ENCODE peak calls at places on chromosomes 2 and 18, in five cellular contexts. One of them, this sample, is unnamed.
A peak's percentile ranks its signal among the peaks of the same experiment; 100 is the strongest.

GRCh38 chr2:3210257-3210656 is 167.4 kb downstream of the EIPR1 start:
- DNase-seq in H9: no peak
- DNase-seq in IMR-90: no peak
- DNase-seq in H1: no peak
- DNase-seq in neuronal stem cell: no peak
- DNase-seq in this sample: no peak

GRCh38 chr2:140861666-140862065 is 1269.2 kb downstream of the LRP1B start:
- DNase-seq in H9: no peak
- DNase-seq in IMR-90: no peak
- DNase-seq in neuronal stem cell: no peak
- DNase-seq in H1: no peak
- DNase-seq in this sample: no peak

GRCh38 chr2:31233216-31233615 is 736 bp upstream of the EHD3 start:
- DNase-seq in H1: peak; percentile 38
- DNase-seq in H9: peak; percentile 20
- DNase-seq in IMR-90: no peak
- DNase-seq in neuronal stem cell: no peak
- DNase-seq in this sample: peak; percentile 24

GRCh38 chr2:113894156-113894743 is 4.4 kb downstream of the ACTR3 start:
- DNase-seq in neuronal stem cell: no peak
- DNase-seq in H1: no peak
- DNase-seq in H9: no peak
- DNase-seq in IMR-90: peak; percentile 93
- DNase-seq in this sample: peak; percentile 81

GRCh38 chr2:67002618-67003371 is 394.3 kb upstream of the ETAA1 start:
- DNase-seq in H9: no peak
- DNase-seq in neuronal stem cell: no peak
- DNase-seq in IMR-90: no peak
- DNase-seq in H1: no peak
- DNase-seq in this sample: no peak

GRCh38 chr2:10947005-10947440 is 35.3 kb downstream of the KCNF1 start:
- DNase-seq in H1: no peak
- DNase-seq in H9: no peak
- DNase-seq in IMR-90: peak; percentile 51
- DNase-seq in neuronal stem cell: no peak
- DNase-seq in this sample: peak; percentile 50

GRCh38 chr2:123993728-123994323 is 31.3 kb upstream of the CNTNAP5 start:
- DNase-seq in H1: peak; percentile 53
- DNase-seq in IMR-90: no peak
- DNase-seq in neuronal stem cell: peak; percentile 23
- DNase-seq in H9: peak; percentile 59
- DNase-seq in this sample: peak; percentile 30

GRCh38 chr2:135742307-135742838 is 718 bp downstream of the UBXN4 start:
- DNase-seq in H9: peak; percentile 38
- DNase-seq in IMR-90: peak; percentile 64
- DNase-seq in neuronal stem cell: peak; percentile 48
- DNase-seq in H1: no peak
- DNase-seq in this sample: peak; percentile 80

GRCh38 chr18:55381277-55381676 is 206.7 kb downstream of the TCF4 start:
- DNase-seq in H9: no peak
- DNase-seq in neuronal stem cell: no peak
- DNase-seq in H1: no peak
- DNase-seq in IMR-90: peak; percentile 89
- DNase-seq in this sample: peak; percentile 93

GRCh38 chr18:28729321-28729720 is 552.4 kb upstream of the CDH2 start:
- DNase-seq in IMR-90: peak; percentile 45
- DNase-seq in neuronal stem cell: no peak
- DNase-seq in H1: no peak
- DNase-seq in H9: no peak
- DNase-seq in this sample: no peak

GRCh38 chr2:156405586-156405985 is 30.6 kb upstream of the GPD2 start:
- DNase-seq in IMR-90: peak; percentile 16
- DNase-seq in H9: no peak
- DNase-seq in H1: no peak
- DNase-seq in neuronal stem cell: no peak
- DNase-seq in this sample: peak; percentile 43

GRCh38 chr18:73164430-73164829 is 296.6 kb upstream of the NETO1 start:
- DNase-seq in H1: no peak
- DNase-seq in IMR-90: no peak
- DNase-seq in neuronal stem cell: no peak
- DNase-seq in H9: no peak
- DNase-seq in this sample: no peak

GRCh38 chr2:232482301-232483238 is 5.1 kb downstream of the ECEL1 start:
- DNase-seq in H9: peak; percentile 19
- DNase-seq in neuronal stem cell: no peak
- DNase-seq in H1: no peak
- DNase-seq in IMR-90: no peak
- DNase-seq in this sample: no peak

GRCh38 chr2:14189929-14190328 is 442.6 kb upstream of the LRATD1 start:
- DNase-seq in neuronal stem cell: no peak
- DNase-seq in H1: no peak
- DNase-seq in IMR-90: peak; percentile 0
- DNase-seq in H9: no peak
- DNase-seq in this sample: no peak

GRCh38 chr2:120934891-120935338 is 199.2 kb downstream of the GLI2 start:
- DNase-seq in H1: no peak
- DNase-seq in H9: no peak
- DNase-seq in neuronal stem cell: no peak
- DNase-seq in IMR-90: peak; percentile 94
- DNase-seq in this sample: peak; percentile 97

GRCh38 chr2:241157841-241158545 is 7.7 kb downstream of the PPP1R7 start:
- DNase-seq in neuronal stem cell: no peak
- DNase-seq in H1: no peak
- DNase-seq in IMR-90: peak; percentile 71
- DNase-seq in H9: no peak
- DNase-seq in this sample: peak; percentile 20

GRCh38 chr2:24304098-24304497 is 56.2 kb downstream of the ITSN2 start:
- DNase-seq in neuronal stem cell: no peak
- DNase-seq in H9: no peak
- DNase-seq in IMR-90: peak; percentile 97
- DNase-seq in H1: no peak
- DNase-seq in this sample: peak; percentile 54

GRCh38 chr2:199692489-199692888 is 158.5 kb downstream of the FTCDNL1 start:
- DNase-seq in neuronal stem cell: no peak
- DNase-seq in IMR-90: no peak
- DNase-seq in H9: no peak
- DNase-seq in H1: no peak
- DNase-seq in this sample: peak; percentile 24

DNA sequence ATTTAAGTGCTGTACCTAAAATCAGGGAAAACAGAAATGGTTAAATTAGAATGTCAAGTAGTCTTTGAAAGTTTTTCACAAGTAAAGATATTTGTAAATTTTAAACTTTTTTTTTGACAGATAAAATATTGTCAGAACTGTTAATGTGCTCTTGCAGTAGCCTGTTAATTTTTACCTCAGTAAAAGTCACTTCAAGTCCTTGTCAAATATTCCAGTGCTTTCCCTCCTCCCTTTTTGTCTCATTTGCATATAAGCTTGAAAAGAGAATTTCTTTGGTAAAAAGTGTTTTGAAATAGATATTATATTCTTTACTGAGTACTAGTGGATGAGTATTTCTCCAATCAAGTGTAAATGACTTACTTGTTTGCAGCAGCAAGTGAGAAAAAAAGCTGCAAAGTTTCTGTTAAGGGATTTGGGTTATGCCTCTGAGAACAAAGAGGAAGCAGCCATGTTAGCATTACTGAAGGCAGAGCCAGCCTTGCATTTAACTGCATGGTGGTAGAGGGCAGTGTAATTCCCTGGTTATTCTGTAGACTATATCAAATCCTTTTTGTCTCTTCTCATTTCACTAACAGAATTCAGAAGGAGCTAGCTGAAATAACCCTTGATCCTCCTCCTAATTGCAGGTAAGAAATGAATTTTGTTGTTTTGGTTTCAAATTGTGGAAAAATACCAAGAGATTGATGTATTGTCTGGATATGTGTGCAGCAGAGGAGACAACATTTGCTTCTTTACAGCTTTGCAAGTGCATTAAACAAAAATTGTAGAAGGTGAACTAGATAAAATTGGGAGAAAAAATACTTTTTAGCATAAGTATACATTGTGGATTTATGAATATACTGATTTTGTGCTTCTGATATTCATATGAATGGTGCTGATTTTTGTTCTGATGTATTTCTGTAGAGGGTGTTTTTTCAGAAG is 3.3 kb downstream of the UBE2E3 start:
- DNase-seq in H9: no peak
- DNase-seq in H1: no peak
- DNase-seq in neuronal stem cell: peak; percentile 41
- DNase-seq in IMR-90: peak; percentile 69
- DNase-seq in this sample: peak; percentile 76
- H2BK15ac ChIP-seq in H9: no peak overlapping the region
- H2BK15ac ChIP-seq in H1: no peak overlapping the region
- H2BK15ac ChIP-seq in neuronal stem cell: no peak overlapping the region
- H2BK15ac ChIP-seq in IMR-90: no peak overlapping the region
- H2BK15ac ChIP-seq in this sample: no peak overlapping the region

GRCh38 chr2:236521556-236521955 is 48.1 kb upstream of the ACKR3 start:
- DNase-seq in H1: no peak
- DNase-seq in neuronal stem cell: no peak
- DNase-seq in IMR-90: no peak
- DNase-seq in H9: no peak
- DNase-seq in this sample: no peak

GRCh38 chr2:236516708-236517107 is 52.9 kb upstream of the ACKR3 start:
- DNase-seq in H9: no peak
- DNase-seq in neuronal stem cell: no peak
- DNase-seq in H1: no peak
- DNase-seq in IMR-90: no peak
- DNase-seq in this sample: no peak

GRCh38 chr2:236512267-236512666 is 57.4 kb upstream of the ACKR3 start:
- DNase-seq in H9: no peak
- DNase-seq in neuronal stem cell: no peak
- DNase-seq in H1: no peak
- DNase-seq in IMR-90: no peak
- DNase-seq in this sample: no peak

GRCh38 chr2:236512902-236513433 is 56.7 kb upstream of the ACKR3 start:
- DNase-seq in neuronal stem cell: peak; percentile 23
- DNase-seq in H1: peak; percentile 70
- DNase-seq in H9: peak; percentile 84
- DNase-seq in IMR-90: peak; percentile 34
- DNase-seq in this sample: peak; percentile 58

DNA sequence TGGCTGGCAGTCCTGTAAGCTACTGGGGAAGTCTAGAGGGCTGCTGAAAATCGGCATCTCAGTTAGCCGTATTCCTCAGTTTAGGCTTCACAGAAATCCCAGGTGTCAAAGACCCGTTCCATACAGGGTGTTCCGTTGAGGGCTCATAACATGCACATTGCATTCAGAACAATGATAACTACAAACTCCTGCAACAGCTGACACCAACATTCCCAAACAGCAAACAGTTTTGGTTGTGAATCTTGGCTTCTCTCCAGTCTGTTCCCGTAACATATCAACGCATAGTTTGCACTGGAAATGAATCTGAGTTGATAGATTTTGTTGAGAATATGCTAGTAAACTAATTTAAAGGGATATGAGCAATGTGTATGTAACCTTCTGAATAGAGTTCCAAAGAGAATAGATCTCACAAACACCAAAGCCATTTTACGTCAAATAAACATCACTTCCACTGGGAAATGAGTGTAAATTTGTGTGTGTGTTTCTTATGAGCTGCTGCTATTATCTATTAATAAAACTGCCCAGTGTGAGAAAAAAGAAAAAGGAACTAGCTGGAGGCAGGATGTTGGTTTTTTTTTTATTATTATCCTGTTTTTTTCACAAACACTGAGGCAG is 52.1 kb upstream of the ACKR3 start:
- DNase-seq in neuronal stem cell: no peak
- DNase-seq in H1: no peak
- DNase-seq in IMR-90: no peak
- DNase-seq in H9: no peak
- DNase-seq in this sample: no peak
- H4K91ac ChIP-seq in neuronal stem cell: no peak overlapping the region
- H4K91ac ChIP-seq in H1: no peak overlapping the region
- H4K91ac ChIP-seq in IMR-90: no peak overlapping the region
- H4K91ac ChIP-seq in H9: no peak overlapping the region
- H4K91ac ChIP-seq in this sample: no peak overlapping the region

DNA sequence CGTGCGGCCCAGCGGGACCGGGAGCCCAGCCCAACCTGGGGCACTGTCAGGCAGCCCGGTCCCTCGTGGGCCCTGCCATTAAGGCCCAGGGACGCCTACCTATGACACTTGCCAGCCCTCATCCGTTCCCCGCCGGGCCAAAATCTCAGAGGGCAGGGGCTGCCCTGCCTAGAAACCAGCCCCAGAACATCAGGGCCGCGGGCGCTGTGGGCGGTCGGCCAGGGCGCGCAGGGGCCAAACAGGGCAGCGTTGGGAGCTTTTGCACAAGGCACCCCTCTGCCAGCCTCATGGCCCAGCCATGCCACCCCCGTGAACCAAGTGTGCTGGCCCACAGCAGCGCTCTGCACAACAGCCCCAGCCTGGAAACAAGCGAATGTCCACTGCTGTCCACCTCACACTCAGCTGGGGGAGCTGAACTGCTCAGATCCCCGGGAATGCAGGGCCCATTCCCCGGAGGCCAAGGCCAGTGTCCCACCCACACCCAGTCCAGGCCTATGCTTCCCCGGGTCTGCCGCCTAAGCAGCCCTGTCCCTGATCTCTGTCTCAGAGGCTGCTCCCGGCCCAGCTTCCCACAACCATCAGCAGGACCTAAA is 3.5 kb upstream of the NEURL3 start:
- DNase-seq in H9: no peak
- DNase-seq in neuronal stem cell: no peak
- DNase-seq in H1: no peak
- DNase-seq in IMR-90: no peak
- DNase-seq in this sample: no peak
- H3K4me1 ChIP-seq in H9: no peaks in the 10 kb centered on the region
- H3K4me1 ChIP-seq in neuronal stem cell: peaks cover 3% of the 10 kb centered on the region
- H3K4me1 ChIP-seq in H1: peaks cover 4% of the 10 kb centered on the region
- H3K4me1 ChIP-seq in IMR-90: peaks cover 5% of the 10 kb centered on the region
- H3K4me1 ChIP-seq in this sample: peaks cover 34% of the 10 kb centered on the region

GRCh38 chr2:44829771-44830170 is 111.7 kb upstream of the SIX3 start:
- DNase-seq in H1: no peak
- DNase-seq in neuronal stem cell: no peak
- DNase-seq in IMR-90: no peak
- DNase-seq in H9: no peak
- DNase-seq in this sample: no peak

GRCh38 chr2:44821500-44821899 is 120.0 kb upstream of the SIX3 start:
- DNase-seq in neuronal stem cell: no peak
- DNase-seq in H1: no peak
- DNase-seq in IMR-90: no peak
- DNase-seq in H9: no peak
- DNase-seq in this sample: no peak

GRCh38 chr2:44822174-44822573 is 119.3 kb upstream of the SIX3 start:
- DNase-seq in IMR-90: no peak
- DNase-seq in H9: no peak
- DNase-seq in neuronal stem cell: no peak
- DNase-seq in H1: no peak
- DNase-seq in this sample: no peak

GRCh38 chr2:44825702-44826101 is 115.8 kb upstream of the SIX3 start:
- DNase-seq in neuronal stem cell: no peak
- DNase-seq in H1: no peak
- DNase-seq in IMR-90: no peak
- DNase-seq in H9: no peak
- DNase-seq in this sample: no peak

DNA sequence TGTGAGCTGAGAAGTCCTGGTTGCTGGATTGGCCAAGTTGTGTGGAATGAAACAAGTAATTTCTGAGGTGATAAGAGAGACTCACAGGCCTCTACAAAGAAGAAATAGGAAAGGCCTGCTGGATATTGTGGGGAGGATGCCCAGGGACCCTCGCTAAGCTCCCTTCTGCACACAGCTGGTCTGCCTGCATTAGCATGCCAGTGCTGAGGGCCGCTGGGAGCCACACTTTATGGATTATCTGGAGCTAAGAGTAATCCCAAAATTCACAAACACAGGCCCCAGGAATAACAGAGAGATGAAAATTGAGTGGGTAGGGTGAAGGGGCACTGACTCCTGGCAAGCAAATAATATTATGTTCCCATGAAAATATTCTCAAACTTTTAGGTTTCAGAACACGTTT is 114.9 kb upstream of the SIX3 start:
- DNase-seq in IMR-90: no peak
- DNase-seq in H1: no peak
- DNase-seq in neuronal stem cell: no peak
- DNase-seq in H9: no peak
- DNase-seq in this sample: no peak
- H2BK15ac ChIP-seq in IMR-90: no peak overlapping the region
- H2BK15ac ChIP-seq in H1: no peak overlapping the region
- H2BK15ac ChIP-seq in neuronal stem cell: no peak overlapping the region
- H2BK15ac ChIP-seq in H9: no peak overlapping the region
- H2BK15ac ChIP-seq in this sample: no peak overlapping the region